ENCODE peak calls at places on chromosomes 7 and 10, in seven cellular contexts. V is HL-60; S is H7; L is LNCaP clone FGC; E is activated T-helper 1 cell treated with anti-CD3 and anti-CD28 coated beads, Interleukin-12 subunit alpha, Interleukin-12 subunit beta, Interleukin-2, Interleukin-4 antibody, amounts not matched to agents 30 ng/mL and 10 ng/mL and 1 ng/mL, durations not matched to agents 14 hours and 24 hours and 36 hours; M is H9; P is left cardiac atrium. F is an unnamed sample.

GRCh38 chr7:2530076-2530967 is 10.7 kb downstream of the LFNG start:
- DNase-seq in V (peak), S (no peak), L (no peak), E (peak), M (no peak), P (peak), F (no peak)

GRCh38 chr7:92778972-92779371 is 57.4 kb downstream of the CDK6 start:
- DNase-seq in V (peak), S (no peak), L (no peak), E (no peak), M (no peak), P (peak), F (no peak)

GRCh38 chr7:2649991-2650390 is 18.2 kb downstream of the TTYH3 start:
- DNase-seq in V (no peak), S (no peak), L (no peak), E (no peak), M (no peak), P (no peak), F (no peak)

GRCh38 chr10:112912441-112912911 is 37.6 kb upstream of the TCF7L2 start:
- DNase-seq in V (peak), S (no peak), L (no peak), E (no peak), M (no peak), P (no peak), F (no peak)

GRCh38 chr10:5614081-5614721 is 52.2 kb downstream of the ASB13 start:
- DNase-seq in V (no peak), S (no peak), L (no peak), E (no peak), M (no peak), P (no peak), F (no peak)

GRCh38 chr10:52540479-52540984 is 226.5 kb downstream of the DKK1 start:
- DNase-seq in V (no peak), S (no peak), L (no peak), E (no peak), M (no peak), P (no peak), F (no peak)

GRCh38 chr7:6648066-6648814 is 11.1 kb downstream of the ZNF316 start:
- DNase-seq in V (no peak), S (peak), L (no peak), E (no peak), M (no peak), P (no peak), F (no peak)

GRCh38 chr10:103204353-103205255 is 11.5 kb upstream of the NT5C2 start:
- DNase-seq in V (no peak), S (peak), L (no peak), E (no peak), M (peak), P (no peak), F (peak)

GRCh38 chr7:105249216-105249615 is 139.5 kb downstream of the SRPK2 start:
- DNase-seq in V (no peak), S (no peak), L (no peak), E (no peak), M (no peak), P (no peak), F (no peak)

GRCh38 chr10:112261281-112261822 is 21.8 kb upstream of the TECTB start:
- DNase-seq in V (no peak), S (no peak), L (no peak), E (no peak), M (no peak), P (no peak), F (no peak)

GRCh38 chr7:105454921-105455320 is 66.2 kb upstream of the SRPK2 start:
- DNase-seq in V (no peak), S (no peak), L (no peak), E (no peak), M (no peak), P (no peak), F (no peak)

GRCh38 chr10:13414855-13415254 is 66.8 kb upstream of the SEPHS1 start:
- DNase-seq in V (no peak), S (peak), L (peak), E (no peak), M (peak), P (no peak), F (peak)